ENCODE peak calls at places on chromosomes 5 and 9, in eight cellular contexts. Y, N, H, C, J, D, L and S are unnamed samples.

GRCh38 chr5:65961644-65962043 is 35.3 kb downstream of the ERBIN start:
- DNase-seq in Y (no peak), N (no peak), H (peak), C (no peak), J (no peak), D (peak), L (peak), S (no peak)

GRCh38 chr5:71924325-71924724 is 182.9 kb upstream of the MAP1B start:
- DNase-seq in Y (no peak), N (no peak), H (no peak), C (no peak), J (peak), D (no peak), L (no peak), S (no peak)

GRCh38 chr9:87668222-87668621 is 57.7 kb upstream of the CTSL start:
- DNase-seq in Y (no peak), N (no peak), H (no peak), C (no peak), J (no peak), D (no peak), L (no peak), S (no peak)

GRCh38 chr9:123820139-123820538 is 109.8 kb downstream of the DENND1A start:
- DNase-seq in Y (no peak), N (no peak), H (peak), C (no peak), J (no peak), D (no peak), L (no peak), S (no peak)

GRCh38 chr9:80552931-80553330 is 981.2 kb downstream of the TLE4 start:
- DNase-seq in Y (peak), N (no peak), H (peak), C (no peak), J (no peak), D (no peak), L (no peak), S (no peak)

GRCh38 chr5:177497297-177498012 is at the start of gene PDLIM7:
- DNase-seq in Y (peak), N (peak), H (peak), C (peak), J (peak), D (peak), L (peak), S (peak)

GRCh38 chr5:82150562-82150961 is 127.6 kb downstream of the RPS23 start:
- DNase-seq in Y (no peak), N (no peak), H (no peak), C (no peak), J (no peak), D (no peak), L (no peak), S (no peak)

GRCh38 chr9:124122813-124123462 is 111.4 kb downstream of the LHX2 start:
- DNase-seq in Y (no peak), N (no peak), H (peak), C (no peak), J (no peak), D (no peak), L (no peak), S (no peak)

GRCh38 chr5:75089137-75089536 is 36.8 kb upstream of the GCNT4 start:
- DNase-seq in Y (no peak), N (no peak), H (no peak), C (no peak), J (no peak), D (no peak), L (peak), S (no peak)

GRCh38 chr5:64947031-64947430 is 178.3 kb downstream of the CWC27 start:
- DNase-seq in Y (no peak), N (no peak), H (no peak), C (no peak), J (peak), D (no peak), L (peak), S (no peak)

GRCh38 chr5:172872997-172873491 is 39.0 kb downstream of the ERGIC1 start:
- DNase-seq in Y (peak), N (no peak), H (no peak), C (no peak), J (peak), D (no peak), L (no peak), S (peak)

GRCh38 chr9:68747043-68747533 is 42.0 kb downstream of the PIP5K1B start:
- DNase-seq in Y (no peak), N (no peak), H (no peak), C (no peak), J (no peak), D (no peak), L (peak), S (no peak)

GRCh38 chr5:136276946-136277345 is 84.0 kb upstream of the SMIM32 start:
- DNase-seq in Y (no peak), N (no peak), H (no peak), C (no peak), J (no peak), D (no peak), L (no peak), S (no peak)

GRCh38 chr9:99264070-99264469 is 42.0 kb downstream of the SEC61B start:
- DNase-seq in Y (no peak), N (no peak), H (peak), C (no peak), J (no peak), D (no peak), L (no peak), S (no peak)

GRCh38 chr5:98517967-98518366 is 255.5 kb upstream of the RGMB start:
- DNase-seq in Y (no peak), N (no peak), H (no peak), C (no peak), J (no peak), D (no peak), L (no peak), S (no peak)

GRCh38 chr5:171419663-171420428 is 399 bp downstream of the FGF18 start:
- DNase-seq in Y (no peak), N (no peak), H (no peak), C (peak), J (no peak), D (no peak), L (no peak), S (no peak)

GRCh38 chr5:41213340-41213739 is at the start of gene C6:
- DNase-seq in Y (no peak), N (no peak), H (no peak), C (no peak), J (no peak), D (no peak), L (no peak), S (no peak)

GRCh38 chr5:45110399-45110798 is 301.7 kb downstream of the MRPS30 start:
- DNase-seq in Y (no peak), N (no peak), H (no peak), C (no peak), J (no peak), D (no peak), L (no peak), S (no peak)

GRCh38 chr5:173094012-173094661 is 38.0 kb downstream of the CREBRF start:
- DNase-seq in Y (no peak), N (no peak), H (no peak), C (no peak), J (peak), D (peak), L (peak), S (no peak)

GRCh38 chr9:83981126-83981871 is 694 bp downstream of the RMI1 start:
- DNase-seq in Y (peak), N (no peak), H (peak), C (peak), J (peak), D (no peak), L (peak), S (no peak)

GRCh38 chr5:32190094-32190493 is 16.0 kb upstream of the GOLPH3 start:
- DNase-seq in Y (peak), N (no peak), H (no peak), C (no peak), J (no peak), D (peak), L (no peak), S (no peak)

GRCh38 chr5:136028782-136029742 is at the start of gene TGFBI:
- DNase-seq in Y (peak), N (peak), H (no peak), C (peak), J (no peak), D (no peak), L (peak), S (peak)

GRCh38 chr5:22852807-22853670 is at the start of gene CDH12:
- DNase-seq in Y (no peak), N (no peak), H (peak), C (no peak), J (no peak), D (no peak), L (peak), S (no peak)

GRCh38 chr5:115033861-115034260 is 135.8 kb downstream of the TRIM36 start:
- DNase-seq in Y (no peak), N (no peak), H (peak), C (no peak), J (no peak), D (no peak), L (no peak), S (no peak)

GRCh38 chr5:24491482-24491881 is 153.3 kb downstream of the CDH10 start:
- DNase-seq in Y (no peak), N (no peak), H (no peak), C (no peak), J (no peak), D (no peak), L (no peak), S (no peak)

GRCh38 chr9:126317513-126317912 is 9.1 kb upstream of the MVB12B start:
- DNase-seq in Y (no peak), N (no peak), H (peak), C (no peak), J (no peak), D (no peak), L (no peak), S (no peak)

GRCh38 chr9:85742630-85742928 is 825 bp upstream of the AGTPBP1 start:
- DNase-seq in Y (no peak), N (no peak), H (no peak), C (no peak), J (no peak), D (peak), L (peak), S (no peak)

GRCh38 chr5:16013334-16014065 is 166.1 kb downstream of the MARCHF11 start:
- DNase-seq in Y (no peak), N (no peak), H (no peak), C (no peak), J (peak), D (no peak), L (peak), S (no peak)

GRCh38 chr9:133497443-133497842 is 18.5 kb upstream of the SLC2A6 start:
- DNase-seq in Y (no peak), N (peak), H (no peak), C (no peak), J (no peak), D (no peak), L (no peak), S (no peak)

GRCh38 chr5:144166696-144167095 is 3.8 kb downstream of the YIPF5 start:
- DNase-seq in Y (no peak), N (no peak), H (no peak), C (no peak), J (no peak), D (no peak), L (peak), S (no peak)

GRCh38 chr5:18466731-18467130 is 832.5 kb downstream of the TAF11L14 start:
- DNase-seq in Y (no peak), N (no peak), H (no peak), C (no peak), J (no peak), D (no peak), L (no peak), S (no peak)

GRCh38 chr5:136382791-136383190 is 17.4 kb upstream of the TRPC7 start:
- DNase-seq in Y (no peak), N (no peak), H (no peak), C (no peak), J (no peak), D (no peak), L (no peak), S (no peak)

GRCh38 chr5:75055727-75056144 is 3.4 kb upstream of the GCNT4 start:
- DNase-seq in Y (no peak), N (no peak), H (no peak), C (no peak), J (no peak), D (no peak), L (no peak), S (no peak)

GRCh38 chr9:116700882-116701836 is 14.1 kb downstream of the TRIM32 start:
- DNase-seq in Y (no peak), N (no peak), H (no peak), C (no peak), J (no peak), D (no peak), L (no peak), S (no peak)

GRCh38 chr9:116705531-116705930 is 18.4 kb downstream of the TRIM32 start:
- DNase-seq in Y (no peak), N (no peak), H (no peak), C (no peak), J (no peak), D (no peak), L (no peak), S (no peak)

GRCh38 chr9:116700279-116700678 is 13.2 kb downstream of the TRIM32 start:
- DNase-seq in Y (no peak), N (no peak), H (no peak), C (no peak), J (no peak), D (no peak), L (no peak), S (no peak)

GRCh38 chr9:116704470-116704869 is 17.4 kb downstream of the TRIM32 start:
- DNase-seq in Y (no peak), N (no peak), H (no peak), C (no peak), J (no peak), D (no peak), L (no peak), S (no peak)

GRCh38 chr9:116701940-116702642 is 15.0 kb downstream of the TRIM32 start:
- DNase-seq in Y (no peak), N (no peak), H (no peak), C (no peak), J (no peak), D (no peak), L (peak), S (no peak)
- H3K4me3 ChIP-seq in Y (no peak), N (no peak), H (no peak), C (no peak), J (no peak), D (no peak), L (no peak), S (no peak)

GRCh38 chr5:57298295-57298984 is 124.6 kb downstream of the GPBP1 start:
- DNase-seq in Y (peak), N (no peak), H (peak), C (peak), J (peak), D (peak), L (peak), S (peak)
- H3K4me3 ChIP-seq in Y (no peak), N (no peak), H (no peak), C (no peak), J (no peak), D (no peak), L (no peak), S (no peak)

GRCh38 chr5:96427823-96428222 is 5.2 kb downstream of the PCSK1 start:
- DNase-seq in Y (no peak), N (no peak), H (peak), C (no peak), J (no peak), D (no peak), L (no peak), S (no peak)

GRCh38 chr5:96433066-96433447 is at the start of gene PCSK1:
- DNase-seq in Y (no peak), N (no peak), H (no peak), C (no peak), J (no peak), D (no peak), L (no peak), S (no peak)

GRCh38 chr5:96434201-96434645 is 1.2 kb upstream of the PCSK1 start:
- DNase-seq in Y (peak), N (peak), H (peak), C (peak), J (peak), D (peak), L (peak), S (peak)

GRCh38 chr5:96431376-96432244 is 1.4 kb downstream of the PCSK1 start:
- DNase-seq in Y (no peak), N (no peak), H (peak), C (no peak), J (no peak), D (no peak), L (peak), S (no peak)

DNA sequence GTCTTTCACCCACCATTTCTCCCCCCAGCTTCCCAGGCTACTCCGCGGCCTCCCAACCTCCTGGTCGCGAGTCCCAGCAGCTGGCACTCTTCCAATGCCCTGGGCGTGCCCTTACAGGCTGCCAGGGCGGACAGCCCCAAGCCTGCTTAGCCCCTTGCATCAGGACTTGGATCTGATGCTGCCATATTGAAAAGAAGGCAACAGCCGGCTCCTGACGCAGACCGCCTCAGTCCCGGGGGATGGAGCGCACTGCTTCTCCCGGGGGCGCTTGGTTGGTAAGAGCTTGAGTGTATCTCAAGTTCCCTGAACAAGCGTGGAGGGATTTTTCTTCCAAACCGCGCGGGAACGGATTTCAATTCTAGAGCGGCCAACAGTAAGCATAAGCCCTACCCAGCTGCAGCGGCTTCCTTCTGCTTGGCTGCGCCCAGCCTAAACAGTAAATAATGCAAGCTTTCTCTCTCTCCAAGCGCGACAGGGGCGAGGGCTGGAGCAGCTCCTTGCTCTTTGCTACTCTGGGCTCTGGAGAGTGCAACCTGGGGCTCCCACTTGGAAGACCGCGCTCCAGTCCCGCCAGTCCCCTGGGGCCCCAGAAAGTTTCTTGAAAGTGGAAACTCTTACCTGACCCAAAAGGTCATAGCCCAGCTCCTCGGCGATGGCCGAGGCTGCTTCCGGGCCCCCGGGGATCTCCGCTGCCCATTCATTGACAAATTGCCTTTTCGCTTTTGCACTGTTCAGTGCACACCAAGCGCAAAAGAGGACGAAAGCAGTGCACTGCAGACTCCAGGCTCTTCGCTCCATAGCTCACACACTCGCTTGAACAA is 593 bp downstream of the PCSK1 start:
- DNase-seq in Y (no peak), N (no peak), H (no peak), C (no peak), J (peak), D (no peak), L (no peak), S (no peak)
- H3K4me3 ChIP-seq in Y (peak), N (no peak), H (no peak), C (no peak), J (peak), D (no peak), L (no peak), S (no peak)

GRCh38 chr9:81621111-81621510 is 68.2 kb downstream of the TLE1 start:
- DNase-seq in Y (no peak), N (no peak), H (no peak), C (no peak), J (no peak), D (no peak), L (no peak), S (no peak)

GRCh38 chr9:81623778-81624177 is 65.6 kb downstream of the TLE1 start:
- DNase-seq in Y (no peak), N (no peak), H (no peak), C (no peak), J (no peak), D (no peak), L (no peak), S (no peak)

GRCh38 chr9:81620009-81620405 is 69.3 kb downstream of the TLE1 start:
- DNase-seq in Y (no peak), N (no peak), H (peak), C (no peak), J (no peak), D (no peak), L (no peak), S (no peak)

GRCh38 chr9:81622471-81623245 is 66.7 kb downstream of the TLE1 start:
- DNase-seq in Y (no peak), N (no peak), H (no peak), C (no peak), J (peak), D (no peak), L (no peak), S (no peak)

GRCh38 chr9:81621785-81622243 is 67.5 kb downstream of the TLE1 start:
- DNase-seq in Y (no peak), N (no peak), H (no peak), C (no peak), J (no peak), D (no peak), L (no peak), S (no peak)
- H3K4me3 ChIP-seq in Y (no peak), N (no peak), H (no peak), C (no peak), J (no peak), D (no peak), L (no peak), S (no peak)